ENCODE peak calls at places on chromosomes 16 and 17, in seven cellular contexts. One of them, this sample, is unnamed.

GRCh38 chr17:50872710-50873424 is 6.7 kb upstream of the TOB1 start:
- DNase-seq in A549: no peak
- DNase-seq in NB4: peak; percentile 63
- DNase-seq in GM12878: no peak
- DNase-seq in H1: no peak
- DNase-seq in HCT116: no peak
- DNase-seq in WTC11: no peak
- DNase-seq in this sample: no peak

GRCh38 chr16:14289692-14290340 is 218.7 kb downstream of the MRTFB start:
- DNase-seq in GM12878: no peak
- DNase-seq in WTC11: peak; percentile 62
- DNase-seq in H1: peak; percentile 69
- DNase-seq in NB4: peak; percentile 62
- DNase-seq in HCT116: peak; percentile 64
- DNase-seq in A549: peak; percentile 60
- DNase-seq in this sample: no peak

GRCh38 chr16:83733301-83733700 is 74.5 kb upstream of the HSBP1 start:
- DNase-seq in NB4: no peak
- DNase-seq in WTC11: no peak
- DNase-seq in GM12878: no peak
- DNase-seq in HCT116: no peak
- DNase-seq in H1: no peak
- DNase-seq in A549: no peak
- DNase-seq in this sample: no peak

GRCh38 chr16:67547423-67548264 is 14.7 kb upstream of the CTCF start:
- DNase-seq in HCT116: no peak
- DNase-seq in H1: no peak
- DNase-seq in GM12878: no peak
- DNase-seq in WTC11: no peak
- DNase-seq in NB4: no peak
- DNase-seq in A549: no peak
- DNase-seq in this sample: peak; percentile 83

GRCh38 chr16:30026449-30026848 is 3.5 kb downstream of the C16orf92 start:
- DNase-seq in GM12878: no peak
- DNase-seq in H1: no peak
- DNase-seq in NB4: no peak
- DNase-seq in A549: no peak
- DNase-seq in WTC11: no peak
- DNase-seq in HCT116: no peak
- DNase-seq in this sample: no peak

GRCh38 chr16:65909310-65910050 is 457.0 kb upstream of the CDH5 start:
- DNase-seq in NB4: peak; percentile 8
- DNase-seq in HCT116: no peak
- DNase-seq in H1: no peak
- DNase-seq in GM12878: no peak
- DNase-seq in WTC11: no peak
- DNase-seq in A549: no peak
- DNase-seq in this sample: no peak

GRCh38 chr17:42675348-42675983 is 1.3 kb downstream of the PLEKHH3 start:
- DNase-seq in H1: peak; percentile 65
- DNase-seq in HCT116: no peak
- DNase-seq in GM12878: no peak
- DNase-seq in WTC11: no peak
- DNase-seq in A549: no peak
- DNase-seq in NB4: peak; percentile 23
- DNase-seq in this sample: no peak

GRCh38 chr16:50702725-50703124 is 9.3 kb downstream of the NOD2 start:
- DNase-seq in A549: no peak
- DNase-seq in NB4: peak; percentile 92
- DNase-seq in HCT116: no peak
- DNase-seq in GM12878: no peak
- DNase-seq in H1: no peak
- DNase-seq in WTC11: no peak
- DNase-seq in this sample: no peak

GRCh38 chr17:51076821-51077220 is 43.8 kb downstream of the SPAG9 start:
- DNase-seq in H1: no peak
- DNase-seq in GM12878: no peak
- DNase-seq in A549: no peak
- DNase-seq in NB4: no peak
- DNase-seq in HCT116: no peak
- DNase-seq in WTC11: no peak
- DNase-seq in this sample: no peak

GRCh38 chr17:72954595-72954994 is 137.9 kb downstream of the SLC39A11 start:
- DNase-seq in NB4: no peak
- DNase-seq in GM12878: no peak
- DNase-seq in HCT116: no peak
- DNase-seq in A549: no peak
- DNase-seq in WTC11: no peak
- DNase-seq in H1: no peak
- DNase-seq in this sample: no peak

GRCh38 chr16:83549836-83550569 is 257.8 kb upstream of the HSBP1 start:
- DNase-seq in NB4: peak; percentile 4
- DNase-seq in H1: no peak
- DNase-seq in HCT116: no peak
- DNase-seq in A549: no peak
- DNase-seq in WTC11: peak; percentile 29
- DNase-seq in GM12878: no peak
- DNase-seq in this sample: no peak

GRCh38 chr16:58411736-58412614 is 19.7 kb downstream of the GINS3 start:
- DNase-seq in WTC11: no peak
- DNase-seq in GM12878: no peak
- DNase-seq in NB4: peak; percentile 20
- DNase-seq in HCT116: no peak
- DNase-seq in H1: no peak
- DNase-seq in A549: no peak
- DNase-seq in this sample: no peak

GRCh38 chr16:78448658-78449327 is 349.3 kb downstream of the WWOX start:
- DNase-seq in GM12878: no peak
- DNase-seq in A549: no peak
- DNase-seq in NB4: no peak
- DNase-seq in HCT116: no peak
- DNase-seq in WTC11: no peak
- DNase-seq in H1: no peak
- DNase-seq in this sample: no peak

GRCh38 chr17:57406131-57406980 is 150.0 kb downstream of the MSI2 start:
- DNase-seq in NB4: no peak
- DNase-seq in WTC11: no peak
- DNase-seq in HCT116: no peak
- DNase-seq in H1: no peak
- DNase-seq in A549: no peak
- DNase-seq in GM12878: no peak
- DNase-seq in this sample: no peak

GRCh38 chr17:50033316-50033715 is 22.6 kb upstream of the ITGA3 start:
- DNase-seq in WTC11: no peak
- DNase-seq in H1: no peak
- DNase-seq in NB4: no peak
- DNase-seq in A549: no peak
- DNase-seq in GM12878: no peak
- DNase-seq in HCT116: no peak
- DNase-seq in this sample: no peak

GRCh38 chr16:69329369-69330285 is 761 bp downstream of the PDF start:
- DNase-seq in WTC11: peak; percentile 49
- DNase-seq in GM12878: no peak
- DNase-seq in A549: no peak
- DNase-seq in NB4: no peak
- DNase-seq in HCT116: no peak
- DNase-seq in H1: no peak
- DNase-seq in this sample: peak; percentile 20

DNA sequence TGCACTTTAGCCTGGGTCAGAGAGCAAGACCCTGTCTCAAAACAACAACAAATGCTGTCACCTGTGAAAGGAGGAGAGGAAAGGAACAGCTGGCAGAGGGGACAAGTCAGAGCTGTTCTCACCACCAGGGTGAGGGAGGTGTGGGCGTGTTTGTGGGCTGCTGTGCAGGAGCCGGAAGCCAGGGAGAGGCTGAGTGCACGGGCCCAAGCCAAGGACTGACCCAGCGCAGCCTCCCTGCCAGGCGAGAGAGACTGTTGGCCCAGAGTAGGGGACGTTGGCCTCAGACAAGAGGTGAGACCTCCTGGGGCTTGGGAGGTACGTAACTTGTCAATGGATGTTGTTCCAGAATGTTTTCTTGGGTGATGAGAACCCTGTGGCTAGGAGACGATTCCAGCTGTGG is 10.7 kb downstream of the SPNS2 start:
- DNase-seq in WTC11: no peak
- DNase-seq in A549: no peak
- DNase-seq in H1: no peak
- DNase-seq in GM12878: peak; percentile 4
- DNase-seq in HCT116: no peak
- DNase-seq in NB4: peak; percentile 43
- DNase-seq in this sample: no peak
- TF ChIP-seq MAX in WTC11: no peak
- TF ChIP-seq MAX in A549: no peak
- TF ChIP-seq MAX in H1: no peak
- TF ChIP-seq MAX in GM12878: no peak
- TF ChIP-seq MAX in HCT116: no peak
- TF ChIP-seq MAX in NB4: no peak
- TF ChIP-seq MAX in this sample: no peak

GRCh38 chr16:11581677-11582076 is 5.0 kb downstream of the LITAF start:
- DNase-seq in A549: no peak
- DNase-seq in HCT116: no peak
- DNase-seq in NB4: no peak
- DNase-seq in H1: no peak
- DNase-seq in WTC11: no peak
- DNase-seq in GM12878: no peak
- DNase-seq in this sample: no peak

GRCh38 chr16:11580451-11581086 is 6.2 kb downstream of the LITAF start:
- DNase-seq in WTC11: no peak
- DNase-seq in NB4: no peak
- DNase-seq in GM12878: no peak
- DNase-seq in HCT116: no peak
- DNase-seq in H1: no peak
- DNase-seq in A549: no peak
- DNase-seq in this sample: no peak

GRCh38 chr16:11572301-11572995 is 14.3 kb downstream of the LITAF start:
- DNase-seq in NB4: no peak
- DNase-seq in GM12878: no peak
- DNase-seq in HCT116: no peak
- DNase-seq in A549: no peak
- DNase-seq in H1: no peak
- DNase-seq in WTC11: no peak
- DNase-seq in this sample: no peak

GRCh38 chr16:11575223-11575589 is 11.5 kb downstream of the LITAF start:
- DNase-seq in HCT116: no peak
- DNase-seq in WTC11: no peak
- DNase-seq in H1: no peak
- DNase-seq in GM12878: no peak
- DNase-seq in A549: no peak
- DNase-seq in NB4: no peak
- DNase-seq in this sample: no peak

GRCh38 chr16:11576427-11577289 is 10.1 kb downstream of the LITAF start:
- DNase-seq in A549: no peak
- DNase-seq in HCT116: no peak
- DNase-seq in GM12878: peak; percentile 82
- DNase-seq in WTC11: no peak
- DNase-seq in NB4: peak; percentile 22
- DNase-seq in H1: no peak
- DNase-seq in this sample: no peak
- TF ChIP-seq MAX in A549: no peak
- TF ChIP-seq MAX in HCT116: no peak
- TF ChIP-seq MAX in GM12878: no peak
- TF ChIP-seq MAX in WTC11: no peak
- TF ChIP-seq MAX in NB4: no peak
- TF ChIP-seq MAX in H1: no peak
- TF ChIP-seq MAX in this sample: no peak

GRCh38 chr17:59963738-59964454 is 644 bp downstream of the RNFT1 start:
- DNase-seq in GM12878: no peak
- DNase-seq in A549: peak; percentile 43
- DNase-seq in H1: peak; percentile 48
- DNase-seq in NB4: peak; percentile 81
- DNase-seq in WTC11: no peak
- DNase-seq in HCT116: no peak
- DNase-seq in this sample: peak; percentile 68

GRCh38 chr17:59962739-59963318 is 1.7 kb downstream of the RNFT1 start:
- DNase-seq in WTC11: no peak
- DNase-seq in HCT116: no peak
- DNase-seq in NB4: no peak
- DNase-seq in A549: no peak
- DNase-seq in GM12878: no peak
- DNase-seq in H1: no peak
- DNase-seq in this sample: no peak

DNA sequence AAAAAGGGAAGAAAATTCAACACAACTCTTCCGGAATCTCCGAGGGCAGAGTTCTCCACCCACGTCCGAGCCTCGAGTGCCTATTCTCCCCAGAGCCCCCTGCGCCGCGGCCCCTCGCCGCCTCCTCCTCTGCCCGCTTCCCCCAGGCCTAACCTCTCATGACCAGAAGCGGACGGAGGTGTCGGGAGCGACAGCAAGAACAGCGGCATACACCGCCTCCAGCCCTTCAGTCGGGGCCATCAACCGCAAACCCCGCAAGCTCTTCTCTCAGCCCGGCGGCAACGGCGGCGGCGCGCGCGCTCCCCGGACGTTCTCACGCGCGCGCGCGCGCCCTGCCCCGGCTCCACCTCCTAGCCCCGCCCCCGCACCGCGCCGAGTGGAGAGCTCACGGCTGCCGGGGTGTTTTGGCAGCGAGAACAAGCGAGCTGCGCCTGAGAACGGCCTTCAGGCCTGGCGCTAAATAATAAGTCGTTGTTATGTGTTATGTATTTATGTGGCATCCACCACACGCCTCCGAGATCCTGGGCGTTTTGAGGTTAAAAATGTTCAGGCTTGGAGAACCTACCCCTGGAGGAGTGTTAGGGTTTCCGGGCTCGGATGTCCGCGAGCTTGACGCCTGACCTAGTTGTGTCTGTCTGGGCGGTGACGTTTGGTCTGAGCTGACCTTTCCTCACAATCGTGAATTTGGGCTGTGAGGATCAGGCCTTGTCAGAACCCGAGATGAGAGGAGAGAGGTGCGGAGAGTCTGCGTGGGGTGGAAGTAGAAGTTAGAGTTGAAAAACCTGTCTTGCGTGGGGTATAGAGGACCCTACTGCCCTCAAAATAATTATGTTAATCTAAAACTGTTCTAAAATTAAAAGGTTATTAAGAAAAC is at the start of gene RNFT1:
- DNase-seq in A549: peak; percentile 94
- DNase-seq in GM12878: peak; percentile 33
- DNase-seq in H1: peak; percentile 92
- DNase-seq in WTC11: peak; percentile 86
- DNase-seq in NB4: peak; percentile 90
- DNase-seq in HCT116: peak; percentile 72
- DNase-seq in this sample: peak; percentile 78
- TF ChIP-seq MAX in A549: peak; percentile 69
- TF ChIP-seq MAX in GM12878: peak; percentile 6
- TF ChIP-seq MAX in H1: no peak
- TF ChIP-seq MAX in WTC11: peak; percentile 39
- TF ChIP-seq MAX in NB4: no peak
- TF ChIP-seq MAX in HCT116: peak; percentile 72
- TF ChIP-seq MAX in this sample: no peak

DNA sequence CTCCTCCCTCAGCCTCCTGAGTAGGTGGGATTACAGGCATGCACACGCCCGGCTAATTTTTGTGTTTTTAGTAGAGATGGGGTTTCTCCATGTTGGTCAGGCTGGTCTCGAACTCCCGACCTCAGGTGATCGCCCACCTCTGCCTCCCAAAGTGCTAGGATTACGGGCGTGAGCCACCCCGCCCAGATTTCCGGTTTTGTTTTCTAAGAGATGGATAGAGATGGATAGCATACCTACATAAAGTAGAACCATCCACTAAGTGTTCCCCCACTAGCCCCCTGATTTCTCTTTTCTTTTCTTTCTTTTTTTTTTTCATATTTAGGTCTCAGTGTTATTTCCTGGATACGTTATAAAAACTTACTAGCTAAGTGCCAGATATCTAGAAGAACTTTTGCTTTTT is 2.0 kb downstream of the WSB1 start:
- DNase-seq in A549: no peak
- DNase-seq in WTC11: no peak
- DNase-seq in HCT116: no peak
- DNase-seq in H1: no peak
- DNase-seq in GM12878: no peak
- DNase-seq in NB4: no peak
- DNase-seq in this sample: peak; percentile 50
- TF ChIP-seq MAX in A549: no peak
- TF ChIP-seq MAX in WTC11: no peak
- TF ChIP-seq MAX in HCT116: no peak
- TF ChIP-seq MAX in H1: no peak
- TF ChIP-seq MAX in GM12878: no peak
- TF ChIP-seq MAX in NB4: no peak
- TF ChIP-seq MAX in this sample: no peak

This sample was measured in endothelial cell of umbilical vein.